ENCODE peak calls at places on chromosomes 6 and 20, in ten cellular contexts. J, F, D, V, T, U, Q, Y, P and Z are unnamed samples. For H3K4me1 and H3K36me3, the result is how much of the 10 kb centered on the place peaks cover.

GRCh38 chr6:8057263-8057662 is 6.9 kb downstream of the BLOC1S5 start:
- DNase-seq in P (no peak), Y (no peak), J (no peak), Q (no peak), D (no peak), V (no peak), U (no peak), F (no peak), T (no peak), Z (no peak)

GRCh38 chr6:17999430-17999829 is 12.0 kb upstream of the KIF13A start:
- DNase-seq in Y (no peak), U (no peak), Q (no peak), F (no peak), T (no peak), V (no peak), J (no peak), D (no peak), P (no peak), Z (no peak)

GRCh38 chr20:49356676-49357075 is 78.8 kb upstream of the ZNFX1 start:
- DNase-seq in T (no peak), P (no peak), V (no peak), D (no peak), Y (no peak), Q (peak), F (no peak), J (no peak), U (no peak), Z (no peak)

GRCh38 chr6:37860226-37860839 is 40.8 kb downstream of the ZFAND3 start:
- DNase-seq in J (no peak), Q (peak), Y (peak), T (peak), P (peak), F (no peak), V (no peak), D (no peak), U (no peak), Z (no peak)

GRCh38 chr6:126721581-126722145 is 381.7 kb downstream of the CENPW start:
- DNase-seq in P (no peak), J (no peak), T (no peak), Y (peak), V (no peak), U (no peak), D (no peak), Q (no peak), F (no peak), Z (no peak)

GRCh38 chr6:163986313-163986712 is 571.8 kb downstream of the QKI start:
- DNase-seq in U (no peak), Q (no peak), P (no peak), Y (no peak), F (no peak), J (no peak), D (no peak), T (peak), V (no peak), Z (peak)

GRCh38 chr20:57810511-57811372 is 100.9 kb upstream of the PMEPA1 start:
- DNase-seq in Y (no peak), U (no peak), D (no peak), F (no peak), Q (no peak), V (peak), P (peak), J (peak), T (peak), Z (no peak)

GRCh38 chr6:30826961-30827342 is 57.4 kb upstream of the DDR1 start:
- DNase-seq in P (no peak), F (no peak), V (no peak), Q (no peak), T (peak), J (no peak), U (no peak), D (peak), Y (no peak), Z (no peak)

DNA sequence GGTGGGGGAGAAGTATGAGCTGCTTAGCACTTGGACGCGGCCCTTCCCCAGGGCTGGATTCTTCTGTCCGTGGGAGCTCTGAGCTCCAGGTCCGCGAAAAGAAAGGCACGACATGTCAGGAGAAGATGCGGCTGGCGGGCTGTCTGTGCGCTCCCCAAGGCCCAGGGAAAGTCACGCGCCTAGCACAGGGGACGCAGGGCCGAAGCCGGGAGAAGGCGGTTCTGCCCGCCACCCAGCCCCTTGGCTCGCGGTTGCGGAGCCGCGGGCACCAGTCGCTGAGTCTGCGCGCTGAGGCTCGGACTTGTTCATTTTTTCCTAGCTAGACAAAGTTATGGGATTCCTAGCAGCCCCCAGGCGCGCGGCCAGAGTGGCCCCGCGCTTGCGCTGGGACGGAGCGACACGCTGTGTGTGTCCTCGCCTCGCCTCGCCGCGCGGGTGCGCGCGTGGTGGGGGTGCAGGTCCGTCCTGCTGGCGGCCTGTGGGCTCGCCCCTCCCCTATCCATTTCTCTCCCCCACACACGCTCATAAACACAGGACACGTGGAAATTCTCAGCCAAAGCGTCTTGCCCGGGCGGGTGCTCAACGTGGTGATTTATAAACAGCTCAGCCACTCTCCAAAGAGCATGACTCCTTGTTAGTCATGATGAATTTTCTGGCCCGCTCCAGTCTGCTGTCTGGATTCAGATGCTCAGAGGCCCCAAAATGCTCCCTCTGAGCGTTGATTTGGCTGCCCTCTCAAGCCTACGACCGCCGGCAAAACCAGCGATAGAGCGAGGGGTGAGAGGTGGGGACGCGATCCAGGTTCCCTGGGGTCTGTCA is 1.9 kb upstream of the POU3F2 start:
- DNase-seq in D (no peak), P (peak), Y (no peak), F (no peak), U (no peak), V (peak), Q (no peak), T (no peak), J (peak), Z (no peak)
- H3K4me1 ChIP-seq in D (under half), P (half or more), Y (under half), F (under half), U (half or more), V (under half), Q (under half), T (under half), J (half or more), Z (half or more)

GRCh38 chr6:86147859-86148258 is 505.2 kb upstream of the SYNCRIP start:
- DNase-seq in J (no peak), U (no peak), Y (no peak), P (peak), V (no peak), Q (no peak), F (no peak), D (no peak), T (no peak), Z (no peak)
- TF ChIP-seq POLR2AphosphoS5 in J (no peak), U (no peak), Y (no peak), P (no peak), V (no peak), Q (no peak), F (no peak), D (no peak), T (no peak), Z (no peak)

GRCh38 chr20:34294563-34294962 is 8.6 kb downstream of the AHCY start:
- DNase-seq in T (no peak), F (no peak), Y (no peak), V (no peak), J (no peak), P (no peak), Q (no peak), D (no peak), U (no peak), Z (no peak)

GRCh38 chr20:34293589-34293988 is 9.6 kb downstream of the AHCY start:
- DNase-seq in J (no peak), V (no peak), F (no peak), D (no peak), U (no peak), P (no peak), Y (no peak), Q (no peak), T (no peak), Z (no peak)

GRCh38 chr20:34295284-34295683 is 7.9 kb downstream of the AHCY start:
- DNase-seq in V (no peak), D (no peak), T (no peak), J (no peak), Y (no peak), F (no peak), Q (no peak), P (no peak), U (no peak), Z (no peak)

GRCh38 chr20:34293119-34293518 is 10.0 kb downstream of the AHCY start:
- DNase-seq in T (no peak), V (no peak), Y (no peak), Q (no peak), U (no peak), D (no peak), J (no peak), F (no peak), P (no peak), Z (no peak)

DNA sequence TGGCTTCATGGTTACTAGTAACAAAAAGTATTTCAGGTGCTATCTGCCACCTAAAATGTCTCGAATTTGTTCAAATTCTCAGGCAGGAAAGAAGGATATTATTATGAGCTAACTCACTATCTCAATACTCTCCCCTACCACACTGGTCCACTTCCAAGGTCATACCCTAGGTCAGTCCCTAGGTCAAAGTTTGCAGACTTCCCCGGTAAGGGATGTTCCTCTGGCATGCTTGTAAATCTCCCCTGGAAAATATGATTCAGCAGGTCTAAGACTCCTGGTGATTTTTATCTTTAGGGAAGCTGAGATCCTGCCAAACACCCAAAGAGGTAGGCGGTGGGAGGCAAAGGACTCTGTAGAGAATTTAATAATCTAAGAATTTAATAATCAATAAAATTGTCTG is 6.7 kb downstream of the AHCY start:
- DNase-seq in Y (no peak), J (no peak), F (no peak), D (no peak), T (no peak), U (no peak), Q (no peak), V (no peak), P (no peak), Z (no peak)
- H3K36me3 ChIP-seq in Y (under half), J (under half), F (under half), D (under half), T (under half), U (under half), Q (under half), V (under half), P (under half), Z (under half)

DNA sequence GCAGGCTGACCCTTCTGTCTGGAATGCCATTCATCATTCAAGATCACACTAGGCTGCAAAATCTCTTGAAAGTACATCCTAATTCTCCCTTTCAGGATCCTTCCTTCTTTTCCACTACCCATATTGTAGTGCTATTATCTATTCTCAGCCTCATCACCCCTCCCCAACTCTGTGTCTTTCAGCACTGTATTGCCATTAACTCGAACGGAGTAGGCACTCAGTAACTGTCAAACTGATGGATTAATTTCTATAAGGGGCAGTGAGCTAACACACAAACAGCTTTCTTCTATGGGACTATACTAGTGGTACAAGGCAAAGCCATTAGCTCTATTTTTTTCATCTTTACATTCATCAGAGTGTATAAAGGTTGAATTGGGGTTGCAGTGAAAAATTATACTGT is 46.6 kb downstream of the LAMA4 start:
- DNase-seq in P (no peak), U (no peak), Y (no peak), J (no peak), V (no peak), T (no peak), D (no peak), Q (no peak), F (no peak), Z (no peak)
- H3K4me1 ChIP-seq in P (under half), U (under half), Y (under half), J (under half), V (under half), T (under half), D (under half), Q (under half), F (under half), Z (under half)

DNA sequence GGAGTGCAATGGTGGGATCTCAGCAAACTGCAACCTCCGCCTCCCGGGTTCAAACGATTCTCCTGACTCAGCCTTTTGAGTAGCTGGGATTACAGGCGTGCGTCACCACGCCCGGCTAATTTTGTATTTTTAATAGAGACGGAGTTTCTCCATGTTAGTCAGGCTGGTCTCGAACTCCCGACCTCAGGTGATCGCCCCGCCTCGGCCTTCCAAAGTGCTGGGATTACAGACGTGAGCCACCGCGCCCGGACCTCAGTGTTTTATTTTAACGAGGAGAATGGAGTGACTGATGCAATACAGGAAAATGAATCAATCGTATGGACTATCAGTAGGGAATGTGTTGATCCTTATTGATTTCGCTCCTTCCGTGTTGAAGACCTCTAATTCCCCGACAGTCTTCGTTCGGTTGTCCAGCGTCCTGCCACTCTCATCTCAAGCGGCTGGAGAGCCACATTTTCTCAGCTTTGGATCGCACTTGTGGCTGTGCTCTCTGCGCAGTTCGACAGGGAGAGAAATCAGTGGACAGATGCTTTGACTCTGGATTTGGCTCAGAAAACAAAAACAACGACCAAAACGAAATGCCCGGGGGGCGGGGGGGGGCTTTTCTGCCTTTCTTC is 166.2 kb downstream of the TRIM27 start:
- DNase-seq in P (peak), Q (no peak), V (no peak), D (no peak), F (no peak), U (no peak), J (no peak), Y (no peak), T (peak), Z (no peak)
- TF ChIP-seq POLR2AphosphoS5 in P (no peak), Q (no peak), V (no peak), D (no peak), F (no peak), U (no peak), J (no peak), Y (peak), T (no peak), Z (no peak)

DNA sequence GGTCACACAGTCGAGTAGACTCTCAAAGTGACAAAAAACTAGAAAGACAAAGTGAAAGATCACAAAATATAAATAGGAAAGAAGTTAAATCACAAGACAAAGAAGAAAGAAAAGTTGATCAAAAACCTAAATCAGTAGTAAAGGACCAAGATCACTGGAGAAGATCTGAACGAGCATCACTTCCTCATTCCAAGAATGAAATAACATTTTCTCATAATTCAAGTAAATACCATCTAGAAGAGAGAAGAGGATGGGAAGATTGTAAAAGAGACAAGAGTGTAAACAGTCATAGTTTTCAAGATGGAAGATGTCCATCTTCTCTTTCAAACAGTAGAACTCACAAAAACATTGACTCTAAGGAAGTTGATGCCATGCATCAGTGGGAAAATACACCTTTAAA is 31.6 kb upstream of the GJA10 start:
- DNase-seq in T (no peak), F (no peak), P (no peak), Q (no peak), V (no peak), Y (no peak), D (no peak), J (no peak), U (no peak), Z (no peak)
- H3K36me3 ChIP-seq in T (under half), F (under half), P (half or more), Q (under half), V (under half), Y (under half), D (half or more), J (half or more), U (half or more), Z (half or more)

DNA sequence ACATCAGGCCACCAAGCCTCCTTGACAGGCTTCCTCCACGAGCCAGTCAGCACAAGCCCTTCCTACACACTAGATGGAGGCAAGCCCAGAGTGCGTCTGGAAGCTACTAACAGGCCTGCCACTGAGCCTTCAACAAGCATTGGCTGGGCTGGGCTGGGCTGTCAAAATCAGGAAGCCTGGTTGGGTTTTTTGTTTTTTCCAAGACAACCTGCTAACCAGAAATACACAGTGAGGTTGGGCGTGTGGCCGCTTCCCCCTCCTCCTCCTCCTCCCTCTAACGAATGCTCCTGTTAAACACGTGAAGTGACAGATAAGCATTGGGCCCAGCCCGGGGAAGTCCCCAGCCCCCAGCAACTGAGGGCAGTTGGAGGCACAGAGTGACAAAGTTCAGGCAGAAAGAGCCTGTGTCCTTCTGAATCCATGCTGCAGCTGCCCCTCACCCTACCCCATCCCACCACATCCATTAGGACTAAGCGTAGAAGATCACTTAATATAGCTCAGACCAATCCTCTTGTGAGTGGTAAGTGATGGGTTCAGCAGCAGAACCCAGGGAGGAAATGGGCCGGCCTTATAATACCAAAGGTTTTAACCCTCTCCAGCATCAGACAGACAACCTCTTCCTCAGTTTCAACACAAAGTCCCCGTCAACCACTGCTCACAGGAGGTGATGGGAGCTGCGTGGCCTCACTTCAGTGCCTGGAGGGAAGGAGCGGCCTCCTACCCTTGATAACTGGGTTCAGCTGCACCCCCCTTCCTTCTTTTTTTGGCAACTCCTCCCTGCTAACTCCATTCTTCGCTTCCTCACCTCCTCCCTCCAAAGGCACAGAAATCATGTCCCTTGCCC is 1.1 kb downstream of the NFATC2 start:
- DNase-seq in J (peak), V (peak), T (peak), U (peak), Q (peak), D (peak), Y (no peak), F (peak), P (peak), Z (peak)
- H3K4me1 ChIP-seq in J (half or more), V (under half), T (under half), U (under half), Q (under half), D (under half), Y (under half), F (under half), P (under half), Z (under half)

GRCh38 chr6:75207211-75207984 is 1.5 kb upstream of the COL12A1 start:
- DNase-seq in F (no peak), Q (no peak), T (no peak), J (peak), Y (no peak), P (peak), U (no peak), V (peak), D (no peak), Z (no peak)

GRCh38 chr6:75204222-75204958 is 1.5 kb downstream of the COL12A1 start:
- DNase-seq in J (peak), V (peak), P (peak), F (peak), U (peak), Y (peak), Q (peak), D (peak), T (peak), Z (peak)

GRCh38 chr6:75206338-75207210 is 721 bp upstream of the COL12A1 start:
- DNase-seq in Q (no peak), F (no peak), U (no peak), V (peak), J (peak), D (no peak), Y (no peak), P (peak), T (no peak), Z (no peak)

GRCh38 chr6:75204959-75205775 is 686 bp downstream of the COL12A1 start:
- DNase-seq in T (no peak), Q (no peak), U (peak), P (peak), V (peak), Y (no peak), F (peak), J (peak), D (peak), Z (no peak)

DNA sequence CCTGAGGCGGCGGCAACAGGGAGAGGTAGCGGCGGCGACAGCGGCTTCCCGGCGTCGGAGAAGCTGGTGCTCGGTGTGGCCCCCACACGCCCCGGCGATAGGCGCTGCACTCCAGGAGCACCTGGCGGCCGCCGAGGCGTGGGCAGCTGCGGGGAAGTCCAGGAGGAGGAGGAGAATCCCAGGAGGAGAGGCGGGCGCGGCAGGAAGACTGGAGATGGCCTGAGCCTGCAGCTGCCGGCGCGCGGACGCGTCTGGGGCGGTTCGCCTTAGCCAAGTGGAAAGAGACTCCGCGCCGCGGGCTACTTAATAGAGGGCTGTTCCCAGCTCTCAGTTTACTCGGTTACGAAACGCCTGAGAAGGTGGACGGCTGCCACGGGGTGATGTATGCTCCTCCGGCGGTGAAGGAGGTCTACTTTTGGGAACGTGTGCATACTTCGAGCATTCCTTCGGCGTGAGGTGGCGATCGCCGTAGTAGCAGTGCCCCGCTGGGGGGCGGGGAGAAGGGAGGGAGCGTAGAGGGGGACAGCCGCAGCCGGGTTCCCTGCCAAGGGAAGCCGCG is at the start of gene COL12A1:
- DNase-seq in F (peak), Q (peak), V (peak), T (no peak), D (peak), J (peak), U (peak), P (peak), Y (peak), Z (peak)
- TF ChIP-seq POLR2AphosphoS5 in F (peak), Q (peak), V (peak), T (no peak), D (peak), J (peak), U (peak), P (peak), Y (peak), Z (peak)